ENCODE peak calls at places on chromosomes 1 and 21, in six cellular contexts. I is HT1080; L is Caco-2; S is psoas muscle; O is midbrain; N is effector memory CD8-positive, alpha-beta T cell. V is an unnamed sample.
A peak's percentile ranks its signal among the peaks of the same experiment; 100 is the strongest.

GRCh38 chr1:39668111-39668510 is 3.8 kb downstream of the NT5C1A start:
- DNase-seq in I (no peak), L (no peak), S (peak; percentile 82), O (peak; percentile 38), N (no peak), V (no peak)

GRCh38 chr1:85577421-85578320 is 2.9 kb upstream of the CCN1 start:
- DNase-seq in I (peak; percentile 74), L (no peak), S (peak; percentile 66), O (peak; percentile 22), N (no peak), V (no peak)

GRCh38 chr21:30340714-30341573 is 3.5 kb upstream of the KRTAP27-1 start:
- DNase-seq in I (peak; percentile 22), L (peak; percentile 48), S (no peak), O (peak; percentile 21), N (no peak), V (peak; percentile 83)

GRCh38 chr1:47208374-47208850 is 18.6 kb upstream of the PDZK1IP1 start:
- DNase-seq in I (peak; percentile 65), L (no peak), S (no peak), O (no peak), N (no peak), V (no peak)

GRCh38 chr21:16570196-16570595 is 840.4 kb downstream of the USP25 start:
- DNase-seq in I (peak; percentile 23), L (no peak), S (no peak), O (peak; percentile 13), N (no peak), V (no peak)

GRCh38 chr1:205541161-205541886 is 36.9 kb downstream of the CDK18 start:
- DNase-seq in I (no peak), L (no peak), S (peak; percentile 6), O (no peak), N (no peak), V (no peak)

GRCh38 chr1:203126866-203127671 is 457 bp upstream of the ADORA1 start:
- DNase-seq in I (no peak), L (no peak), S (no peak), O (no peak), N (no peak), V (no peak)

GRCh38 chr1:114359791-114360190 is 151.2 kb downstream of the TRIM33 start:
- DNase-seq in I (no peak), L (no peak), S (no peak), O (no peak), N (no peak), V (no peak)

GRCh38 chr1:187476671-187477070 is 647.9 kb downstream of the PLA2G4A start:
- DNase-seq in I (no peak), L (no peak), S (no peak), O (no peak), N (no peak), V (peak; percentile 40)

GRCh38 chr1:29962831-29963247 is 726.5 kb downstream of the PTPRU start:
- DNase-seq in I (no peak), L (no peak), S (no peak), O (no peak), N (no peak), V (peak; percentile 45)

GRCh38 chr1:171438441-171438840 is 46.9 kb upstream of the PRRC2C start:
- DNase-seq in I (peak; percentile 98), L (no peak), S (peak; percentile 64), O (no peak), N (no peak), V (peak; percentile 100)

GRCh38 chr1:30778156-30778978 is 20.8 kb upstream of the LAPTM5 start:
- DNase-seq in I (peak; percentile 90), L (no peak), S (no peak), O (peak; percentile 35), N (no peak), V (peak; percentile 85)